ENCODE peak calls at places on chromosome 19, in six cellular contexts. I is right lobe of liver, P is A549, H is esophagus squamous epithelium, C is adrenal gland, X is lower leg skin. F is an unnamed sample.

GRCh38 chr19:16330368-16330801 is 5.8 kb downstream of the KLF2 start:
- DNase-seq in C (peak), H (peak), P (peak), I (peak), X (peak), F (peak)

GRCh38 chr19:51242881-51243280 is 8.0 kb upstream of the SIGLECL1 start:
- DNase-seq in X (no peak), P (no peak), I (no peak), C (no peak), H (no peak), F (no peak)

GRCh38 chr19:46009530-46010510 is 13.0 kb downstream of the PGLYRP1 start:
- DNase-seq in C (peak), X (peak), H (no peak), P (peak), I (peak), F (no peak)

GRCh38 chr19:50281491-50281890 is 47.7 kb downstream of the KCNC3 start:
- DNase-seq in X (no peak), H (no peak), C (no peak), P (no peak), I (no peak), F (no peak)

GRCh38 chr19:22784051-22784450 is at the start of gene ZNF99:
- DNase-seq in P (no peak), C (peak), I (peak), X (no peak), H (no peak), F (peak)

GRCh38 chr19:42428676-42429075 is 1.5 kb upstream of the LIPE start:
- DNase-seq in P (no peak), C (no peak), I (no peak), H (no peak), X (no peak), F (no peak)

GRCh38 chr19:6801397-6802086 is 29.0 kb downstream of the VAV1 start:
- DNase-seq in C (peak), P (peak), H (peak), I (peak), X (peak), F (no peak)

GRCh38 chr19:48739835-48740704 is at the start of gene RASIP1:
- DNase-seq in I (no peak), C (peak), P (no peak), X (no peak), H (no peak), F (no peak)

GRCh38 chr19:14840206-14840605 is 5.2 kb upstream of the OR7A5 start:
- DNase-seq in C (no peak), X (no peak), I (no peak), P (no peak), H (no peak), F (no peak)

GRCh38 chr19:20273376-20273775 is 106.4 kb downstream of the ZNF486 start:
- DNase-seq in P (no peak), H (no peak), C (no peak), X (no peak), I (no peak), F (no peak)

GRCh38 chr19:15631817-15632216 is 8.9 kb upstream of the CYP4F3 start:
- DNase-seq in C (peak), P (no peak), X (no peak), I (no peak), H (no peak), F (no peak)

GRCh38 chr19:48994035-48994386 is 324 bp downstream of the RUVBL2 start:
- DNase-seq in H (no peak), X (peak), I (no peak), C (no peak), P (no peak), F (no peak)

GRCh38 chr19:3142292-3142670 is 6.4 kb downstream of the GNA15 start:
- DNase-seq in X (no peak), I (no peak), H (no peak), P (peak), C (no peak), F (peak)

GRCh38 chr19:49857834-49858590 is 7.1 kb downstream of the PTOV1 start:
- DNase-seq in C (peak), P (no peak), X (peak), I (peak), H (no peak), F (no peak)

GRCh38 chr19:3868770-3869456 is at the start of gene ZFR2:
- DNase-seq in C (no peak), X (no peak), H (no peak), P (peak), I (no peak), F (no peak)

GRCh38 chr19:14497347-14497921 is 1.5 kb upstream of the GIPC1 start:
- DNase-seq in P (peak), C (peak), I (peak), H (no peak), X (no peak), F (no peak)

GRCh38 chr19:42045575-42045974 is 24.4 kb downstream of the GRIK5 start:
- DNase-seq in P (no peak), X (no peak), C (no peak), I (no peak), H (no peak), F (no peak)

GRCh38 chr19:32471095-32471494 is 65.5 kb downstream of the DPY19L3 start:
- DNase-seq in C (peak), P (no peak), I (no peak), H (no peak), X (no peak), F (no peak)

GRCh38 chr19:16134510-16134909 is 9.0 kb upstream of the HSH2D start:
- DNase-seq in H (no peak), P (no peak), X (no peak), C (no peak), I (no peak), F (no peak)

GRCh38 chr19:7482584-7483439 is 6.0 kb downstream of the PEX11G start:
- DNase-seq in X (peak), H (no peak), I (peak), P (no peak), C (peak), F (no peak)

GRCh38 chr19:36775768-36776167 is 3.2 kb upstream of the ZNF850 start:
- DNase-seq in X (peak), C (peak), P (no peak), H (no peak), I (no peak), F (no peak)

GRCh38 chr19:13027031-13027430 is 31.8 kb downstream of the NFIX start:
- DNase-seq in P (no peak), H (no peak), X (no peak), C (no peak), I (no peak), F (no peak)

GRCh38 chr19:10706990-10707389 is 5.8 kb downstream of the QTRT1 start:
- DNase-seq in H (no peak), P (no peak), I (no peak), C (no peak), X (no peak), F (no peak)

GRCh38 chr19:35449347-35450043 is 1.4 kb downstream of the FFAR2 start:
- DNase-seq in C (peak), X (no peak), I (peak), P (no peak), H (no peak), F (no peak)

GRCh38 chr19:5434351-5434917 is 20.8 kb upstream of the ZNRF4 start:
- DNase-seq in X (no peak), P (no peak), C (no peak), H (no peak), I (no peak), F (no peak)

GRCh38 chr19:8022275-8022674 is 16.8 kb upstream of the ELAVL1 start:
- DNase-seq in H (no peak), I (peak), P (no peak), C (no peak), X (no peak), F (no peak)

GRCh38 chr19:55206664-55207500 is 2.4 kb downstream of the PTPRH start:
- DNase-seq in P (peak), I (peak), X (peak), H (no peak), C (peak), F (no peak)

GRCh38 chr19:33191501-33191900 is 2.6 kb upstream of the LRP3 start:
- DNase-seq in H (no peak), X (no peak), C (no peak), I (no peak), P (no peak), F (peak)

GRCh38 chr19:50450369-50451222 is 17.9 kb downstream of the MYBPC2 start:
- DNase-seq in X (no peak), C (no peak), P (no peak), H (no peak), I (no peak), F (no peak)

GRCh38 chr19:7665076-7665475 is 3.8 kb upstream of the RETN start:
- DNase-seq in C (no peak), X (no peak), H (no peak), I (no peak), P (no peak), F (no peak)

GRCh38 chr19:29410974-29411615 is 114.7 kb upstream of the VSTM2B start:
- DNase-seq in C (peak), I (no peak), X (no peak), P (no peak), H (no peak), F (no peak)

GRCh38 chr19:6481541-6482342 is at the start of gene DENND1C:
- DNase-seq in I (peak), X (no peak), H (peak), C (peak), P (peak), F (no peak)

GRCh38 chr19:11136400-11137101 is 19.0 kb downstream of the SPC24 start:
- DNase-seq in I (no peak), X (no peak), H (no peak), C (no peak), P (no peak), F (no peak)

GRCh38 chr19:7115721-7116120 is 46.2 kb downstream of the ZNF557 start:
- DNase-seq in P (no peak), X (no peak), C (no peak), I (no peak), H (no peak), F (peak)

GRCh38 chr19:13146763-13147563 is 3.2 kb downstream of the STX10 start:
- DNase-seq in X (no peak), I (no peak), P (peak), H (no peak), C (peak), F (no peak)

GRCh38 chr19:16741084-16741483 is 21.4 kb downstream of the NWD1 start:
- DNase-seq in X (no peak), H (no peak), I (no peak), C (no peak), P (no peak), F (no peak)

GRCh38 chr19:51439021-51439465 is 19.2 kb downstream of the SIGLEC8 start:
- DNase-seq in I (no peak), P (no peak), X (peak), C (no peak), H (no peak), F (no peak)

GRCh38 chr19:40581531-40581930 is 4.9 kb downstream of the SHKBP1 start:
- DNase-seq in P (no peak), C (no peak), H (no peak), I (no peak), X (no peak), F (no peak)

GRCh38 chr19:40576585-40577451 is at the start of gene SHKBP1:
- DNase-seq in X (peak), I (peak), C (peak), H (peak), P (peak), F (peak)

GRCh38 chr19:40576181-40576584 is 490 bp upstream of the SHKBP1 start:
- DNase-seq in X (no peak), P (no peak), I (no peak), C (no peak), H (no peak), F (no peak)

GRCh38 chr19:40580619-40581018 is 3.9 kb downstream of the SHKBP1 start:
- DNase-seq in P (no peak), H (no peak), C (no peak), X (no peak), I (no peak), F (no peak)

GRCh38 chr19:40578442-40578908 is 1.8 kb downstream of the SHKBP1 start:
- DNase-seq in P (peak), I (no peak), C (no peak), X (no peak), H (no peak), F (no peak)
- TF ChIP-seq POLR2A in P (no peak), I (no peak), C (no peak), X (no peak), H (no peak), F (no peak)

GRCh38 chr19:18921593-18921992 is 2.1 kb downstream of the DDX49 start:
- DNase-seq in X (no peak), C (no peak), I (no peak), H (no peak), P (no peak), F (no peak)

GRCh38 chr19:18920400-18920799 is 885 bp downstream of the DDX49 start:
- DNase-seq in C (no peak), H (no peak), I (no peak), X (no peak), P (no peak), F (no peak)

GRCh38 chr19:18919895-18920204 is 335 bp downstream of the DDX49 start:
- DNase-seq in P (no peak), C (no peak), X (no peak), H (no peak), I (no peak), F (no peak)

GRCh38 chr19:18924684-18925213 is 5.2 kb downstream of the DDX49 start:
- DNase-seq in X (no peak), H (no peak), P (no peak), C (no peak), I (no peak), F (peak)

DNA sequence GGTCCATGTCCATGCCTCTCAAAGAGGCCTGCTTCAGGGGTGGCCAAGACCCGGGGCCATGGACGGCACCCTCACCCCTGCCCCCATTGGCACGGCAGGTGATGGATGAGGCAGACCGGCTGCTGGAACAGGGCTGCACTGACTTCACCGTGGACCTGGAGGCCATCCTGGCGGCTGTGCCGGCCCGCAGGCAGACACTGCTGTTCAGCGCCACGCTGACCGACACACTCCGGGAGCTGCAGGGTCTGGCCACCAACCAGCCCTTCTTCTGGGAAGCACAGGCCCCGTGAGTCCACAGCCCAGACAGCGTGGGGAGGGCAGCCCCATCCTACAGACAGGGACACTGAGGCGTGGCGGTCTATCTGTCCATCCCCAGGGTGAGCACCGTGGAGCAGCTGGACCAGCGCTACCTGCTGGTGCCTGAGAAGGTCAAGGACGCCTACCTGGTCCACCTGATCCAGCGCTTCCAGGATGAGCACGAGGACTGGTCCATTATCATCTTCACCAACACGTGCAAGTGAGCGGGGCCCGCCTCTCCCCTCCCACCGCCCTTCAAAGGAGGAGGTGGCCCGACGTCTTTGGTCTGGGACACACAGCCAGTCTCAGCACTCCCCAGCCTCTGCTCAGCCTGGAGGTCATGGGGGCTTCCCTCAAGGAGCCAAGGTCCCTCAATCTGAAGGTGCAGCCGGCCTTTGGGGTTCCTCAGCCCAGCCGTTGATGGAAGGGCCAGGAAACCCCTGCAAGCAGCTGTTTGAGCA is 2.9 kb downstream of the DDX49 start:
- DNase-seq in C (no peak), H (no peak), I (no peak), P (no peak), X (no peak), F (peak)
- TF ChIP-seq POLR2A in C (no peak), H (no peak), I (no peak), P (no peak), X (no peak), F (no peak)

GRCh38 chr19:925912-926594 is at the start of gene ARID3A:
- DNase-seq in H (no peak), P (no peak), I (no peak), C (peak), X (no peak), F (no peak)
- TF ChIP-seq POLR2A in H (peak), P (no peak), I (peak), C (peak), X (no peak), F (no peak)

DNA sequence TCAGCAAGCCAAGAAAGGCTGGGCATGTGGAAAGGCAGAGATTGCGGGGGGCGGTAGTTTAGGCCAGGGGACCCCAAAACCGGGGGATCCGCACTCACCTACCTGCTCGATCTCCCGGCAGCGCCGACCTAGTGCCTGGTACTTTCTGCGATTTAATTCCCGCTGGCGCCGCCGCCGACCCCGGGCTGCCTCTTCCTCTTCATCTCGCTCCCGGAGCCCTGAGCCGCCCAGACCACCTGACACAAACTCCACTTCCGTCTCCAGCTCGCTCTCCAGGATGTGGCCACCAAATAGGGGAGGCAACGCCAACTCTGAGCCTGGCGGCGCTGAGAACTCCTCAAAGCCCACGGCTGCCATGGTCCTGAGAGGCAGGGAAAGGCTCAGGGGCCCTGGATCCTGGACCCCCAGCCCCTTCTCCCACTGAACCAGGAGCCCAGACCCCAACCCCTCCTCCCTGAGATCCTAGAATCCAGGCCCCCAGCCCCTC is 1.1 kb downstream of the TFPT start:
- DNase-seq in I (no peak), X (no peak), H (no peak), C (peak), P (no peak), F (no peak)
- TF ChIP-seq POLR2A in I (no peak), X (no peak), H (no peak), C (no peak), P (no peak), F (no peak)

GRCh38 chr19:38004505-38005223 is 97.7 kb downstream of the SIPA1L3 start:
- DNase-seq in C (peak), I (no peak), X (peak), P (peak), H (peak), F (peak)

GRCh38 chr19:38001158-38001781 is 94.3 kb downstream of the SIPA1L3 start:
- DNase-seq in C (no peak), H (no peak), X (no peak), P (no peak), I (no peak), F (no peak)

GRCh38 chr19:38004100-38004504 is 97.1 kb downstream of the SIPA1L3 start:
- DNase-seq in X (no peak), H (no peak), C (no peak), I (no peak), P (no peak), F (no peak)

GRCh38 chr19:38005224-38005614 is 98.2 kb downstream of the SIPA1L3 start:
- DNase-seq in C (no peak), X (no peak), H (no peak), I (no peak), P (no peak), F (no peak)

GRCh38 chr19:38003427-38004099 is 96.6 kb downstream of the SIPA1L3 start:
- DNase-seq in C (peak), I (peak), H (no peak), P (no peak), X (peak), F (peak)
- TF ChIP-seq POLR2A in C (no peak), I (no peak), H (no peak), P (no peak), X (no peak), F (no peak)

GRCh38 chr19:43505186-43505456 is 575 bp upstream of the PHLDB3 start:
- DNase-seq in H (no peak), P (no peak), X (no peak), C (no peak), I (no peak), F (no peak)

GRCh38 chr19:43503501-43504425 is 783 bp downstream of the PHLDB3 start:
- DNase-seq in C (peak), P (peak), X (peak), I (peak), H (peak), F (peak)

GRCh38 chr19:43505941-43506340 is 1.4 kb upstream of the PHLDB3 start:
- DNase-seq in I (no peak), C (no peak), X (no peak), P (no peak), H (no peak), F (no peak)

GRCh38 chr19:43506629-43507028 is 2.1 kb upstream of the PHLDB3 start:
- DNase-seq in I (no peak), H (no peak), C (no peak), P (no peak), X (no peak), F (no peak)

DNA sequence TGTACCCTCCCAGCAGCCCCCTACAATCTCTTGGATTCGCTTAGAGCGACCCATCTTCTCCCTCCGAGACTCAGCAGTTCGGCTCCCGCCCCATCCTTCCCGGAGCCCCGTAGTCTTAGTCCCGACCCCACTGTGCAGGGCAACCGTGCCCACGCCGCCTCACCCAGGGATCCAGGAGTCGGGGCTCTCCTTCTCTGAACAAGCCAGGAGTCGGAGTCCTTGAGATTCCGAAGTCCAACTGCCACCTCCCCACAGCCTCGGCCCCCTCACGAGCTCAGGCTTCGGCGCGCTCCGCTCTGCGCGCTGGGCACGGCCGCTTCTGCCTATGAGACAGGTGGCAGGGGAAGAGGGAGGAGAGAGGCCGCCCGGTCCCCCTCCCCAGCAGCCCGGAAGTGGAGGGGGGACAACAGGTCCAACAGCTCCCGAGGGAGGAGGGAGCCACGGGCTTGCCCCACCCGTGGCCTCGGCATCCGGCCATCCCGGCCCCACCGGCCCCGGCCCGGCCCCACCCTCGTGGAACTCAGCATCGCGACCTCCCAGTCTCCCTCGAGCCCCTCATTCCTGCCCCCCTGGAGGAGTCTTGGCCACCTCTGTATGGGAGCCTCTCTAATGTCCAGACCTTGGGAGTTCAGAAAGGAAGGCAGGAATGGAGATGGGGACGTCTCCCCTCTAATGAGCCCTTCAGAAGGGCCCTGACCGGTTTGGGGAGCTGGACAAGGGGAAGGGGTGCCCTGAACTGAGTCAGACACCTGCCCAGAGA is at the start of gene PHLDB3:
- DNase-seq in C (peak), P (no peak), H (no peak), I (peak), X (peak), F (no peak)
- TF ChIP-seq POLR2A in C (peak), P (no peak), H (no peak), I (no peak), X (no peak), F (no peak)

F was measured in suprapubic skin.